ENCODE peak calls at places on chromosomes 6 and 20, in four cellular contexts. M is breast epithelium, Q is heart right ventricle, K is astrocyte of the spinal cord. R is an unnamed sample.

GRCh38 chr6:43930440-43931154 is 160.6 kb downstream of the VEGFA start:
- DNase-seq in Q (no peak), M (no peak), K (no peak), R (no peak)

GRCh38 chr6:43047998-43048397 is 5.7 kb downstream of the CUL7 start:
- DNase-seq in K (no peak), Q (no peak), M (no peak), R (no peak)

GRCh38 chr6:80547827-80548226 is 441.4 kb downstream of the BCKDHB start:
- DNase-seq in M (no peak), K (peak; percentile 93), Q (no peak), R (no peak)

GRCh38 chr20:18754030-18754659 is 59.4 kb upstream of the SCP2D1 start:
- DNase-seq in M (no peak), K (peak; percentile 29), Q (no peak), R (no peak)

GRCh38 chr20:3239026-3239866 is at the start of gene SLC4A11:
- DNase-seq in K (peak; percentile 59), Q (peak; percentile 49), M (no peak), R (no peak)

GRCh38 chr6:155253337-155253736 is 10.5 kb upstream of the CLDN20 start:
- DNase-seq in K (no peak), M (no peak), Q (no peak), R (no peak)

GRCh38 chr20:51380401-51381385 is 161.8 kb downstream of the NFATC2 start:
- DNase-seq in M (no peak), K (no peak), Q (no peak), R (no peak)

GRCh38 chr6:3444276-3445088 is 12.4 kb downstream of the SLC22A23 start:
- DNase-seq in Q (no peak), K (no peak), M (no peak), R (no peak)

GRCh38 chr6:866316-866715 is 173.4 kb upstream of the EXOC2 start:
- DNase-seq in M (no peak), K (no peak), Q (no peak), R (no peak)

GRCh38 chr6:163646133-163646532 is 231.6 kb downstream of the QKI start:
- DNase-seq in K (no peak), M (no peak), Q (no peak), R (no peak)

GRCh38 chr6:2186516-2186915 is 58.9 kb downstream of the GMDS start:
- DNase-seq in K (no peak), Q (no peak), M (no peak), R (no peak)

GRCh38 chr20:64189530-64189966 is 25.3 kb downstream of the MYT1 start:
- DNase-seq in M (no peak), Q (no peak), K (no peak), R (no peak)

GRCh38 chr20:38305541-38305940 is 1.6 kb downstream of the BPI start:
- DNase-seq in K (no peak), Q (no peak), M (no peak), R (no peak)

GRCh38 chr6:1321715-1322114 is 9.8 kb downstream of the FOXQ1 start:
- DNase-seq in K (no peak), Q (no peak), M (no peak), R (no peak)

GRCh38 chr6:21850682-21851081 is 257.1 kb downstream of the SOX4 start:
- DNase-seq in Q (no peak), M (no peak), K (no peak), R (no peak)

GRCh38 chr6:122817766-122818165 is 28.7 kb downstream of the SMPDL3A start:
- DNase-seq in M (no peak), K (no peak), Q (no peak), R (no peak)

GRCh38 chr6:18464176-18464575 is 77.0 kb downstream of the RNF144B start:
- DNase-seq in K (no peak), Q (no peak), M (no peak), R (no peak)

GRCh38 chr6:5084192-5084786 is 852 bp upstream of the PPP1R3G start:
- DNase-seq in M (no peak), K (no peak), Q (no peak), R (no peak)

GRCh38 chr6:79538481-79538971 is 1.3 kb upstream of the LCA5 start:
- DNase-seq in M (no peak), Q (no peak), K (peak; percentile 54), R (no peak)

GRCh38 chr6:157323924-157324276 is 581 bp upstream of the TMEM242 start:
- DNase-seq in M (peak; percentile 61), K (peak; percentile 89), Q (peak; percentile 85), R (no peak)

GRCh38 chr6:52317841-52318581 is 33.5 kb upstream of the MCM3 start:
- DNase-seq in Q (no peak), M (no peak), K (peak; percentile 44), R (no peak)

GRCh38 chr6:151205971-151206600 is 33.7 kb upstream of the AKAP12 start:
- DNase-seq in K (no peak), M (no peak), Q (no peak), R (no peak)

GRCh38 chr20:53942121-53942816 is 128.1 kb downstream of the BCAS1 start:
- DNase-seq in M (no peak), Q (no peak), K (peak; percentile 29), R (no peak)

GRCh38 chr6:7196019-7196402 is 88.2 kb downstream of the RREB1 start:
- DNase-seq in M (no peak), Q (no peak), K (no peak), R (no peak)

GRCh38 chr20:23358563-23358906 is 3.4 kb upstream of the GZF1 start:
- DNase-seq in Q (no peak), M (no peak), K (no peak), R (no peak)

DNA sequence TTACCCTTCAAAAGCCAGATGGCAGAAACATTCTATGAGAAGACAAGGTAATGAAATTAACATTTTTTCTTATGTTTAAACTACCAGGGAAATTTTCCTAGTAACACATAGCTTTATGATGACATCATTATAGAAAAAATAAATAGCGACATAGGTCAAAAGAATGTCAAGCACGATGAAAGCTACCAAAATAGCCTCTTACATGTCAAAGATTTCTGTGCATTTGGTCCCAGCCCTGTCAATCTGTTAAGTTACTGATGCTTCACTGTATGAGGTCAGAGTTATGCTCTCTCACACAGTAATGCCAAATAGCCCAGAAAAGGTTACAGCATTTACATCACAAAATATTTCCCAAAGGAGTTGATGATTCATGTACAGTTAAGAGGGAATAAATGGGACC is 199.8 kb upstream of the DEFB112 start:
- DNase-seq in K (peak; percentile 1), Q (no peak), M (no peak), R (no peak)
- H3K4me3 ChIP-seq in K (no peak overlapping the region), Q (no peak overlapping the region), M (no peak overlapping the region), R (no peak overlapping the region)

GRCh38 chr6:136967874-136968752 is 46.0 kb downstream of the SLC35D3 start:
- DNase-seq in K (peak; percentile 70), Q (peak; percentile 61), M (peak; percentile 66), R (no peak)

GRCh38 chr6:136969433-136969832 is 47.3 kb downstream of the SLC35D3 start:
- DNase-seq in Q (peak; percentile 13), K (no peak), M (no peak), R (no peak)

GRCh38 chr6:136971609-136972008 is 49.5 kb downstream of the SLC35D3 start:
- DNase-seq in M (no peak), Q (no peak), K (no peak), R (no peak)

GRCh38 chr6:136968831-136969230 is 46.7 kb downstream of the SLC35D3 start:
- DNase-seq in Q (peak; percentile 83), K (no peak), M (no peak), R (no peak)

DNA sequence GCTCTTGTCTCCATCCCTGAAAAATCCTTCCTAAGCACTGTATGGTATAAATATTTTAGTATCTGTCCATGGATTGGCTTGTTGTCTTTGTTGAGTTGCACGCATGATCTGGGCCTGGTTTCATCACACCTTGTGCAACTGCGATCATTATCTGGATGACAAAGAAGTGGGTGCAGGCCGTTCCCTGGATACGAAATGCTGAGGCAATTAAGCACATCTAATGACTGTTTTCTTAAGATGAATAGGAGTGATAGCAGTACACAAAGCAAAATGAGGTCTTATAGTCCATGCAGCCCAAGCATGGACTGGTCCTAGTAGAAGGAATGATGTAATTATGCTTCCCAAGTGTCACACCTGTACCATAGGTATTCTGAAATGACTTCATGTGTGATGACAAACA is 47.8 kb downstream of the SLC35D3 start:
- DNase-seq in M (no peak), K (no peak), Q (no peak), R (no peak)
- H3K4me3 ChIP-seq in M (no peak overlapping the region), K (no peak overlapping the region), Q (no peak overlapping the region), R (no peak overlapping the region)

DNA sequence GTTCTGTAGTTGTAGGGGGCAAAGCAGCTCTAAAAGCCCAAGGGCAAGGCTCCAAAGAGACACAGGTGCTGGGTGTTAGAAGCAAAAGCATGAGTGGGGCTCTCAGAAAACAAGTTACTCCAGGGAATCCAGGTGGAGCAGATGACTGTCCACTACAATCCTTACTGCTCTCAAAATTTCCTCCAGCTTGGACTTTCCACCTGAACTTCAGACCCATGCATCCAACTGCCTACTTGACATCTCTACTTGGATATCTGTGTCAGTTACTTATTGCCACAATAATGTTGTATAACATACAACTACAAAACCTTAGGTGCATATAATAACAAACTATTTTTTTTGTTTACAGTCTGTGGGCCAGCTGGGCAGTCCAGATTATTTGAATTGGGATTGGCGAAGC is 22.8 kb upstream of the DTNBP1 start:
- DNase-seq in K (no peak), Q (no peak), M (no peak), R (no peak)
- H3K4me3 ChIP-seq in K (no peak overlapping the region), Q (no peak overlapping the region), M (no peak overlapping the region), R (no peak overlapping the region)

GRCh38 chr20:8853805-8854338 is 215.0 kb upstream of the PLCB4 start:
- DNase-seq in M (no peak), K (peak; percentile 84), Q (peak; percentile 48), R (no peak)
- H3K4me3 ChIP-seq in M (no peak overlapping the region), K (no peak overlapping the region), Q (peak overlapping the region; percentile 30), R (peak overlapping the region; percentile 27)

DNA sequence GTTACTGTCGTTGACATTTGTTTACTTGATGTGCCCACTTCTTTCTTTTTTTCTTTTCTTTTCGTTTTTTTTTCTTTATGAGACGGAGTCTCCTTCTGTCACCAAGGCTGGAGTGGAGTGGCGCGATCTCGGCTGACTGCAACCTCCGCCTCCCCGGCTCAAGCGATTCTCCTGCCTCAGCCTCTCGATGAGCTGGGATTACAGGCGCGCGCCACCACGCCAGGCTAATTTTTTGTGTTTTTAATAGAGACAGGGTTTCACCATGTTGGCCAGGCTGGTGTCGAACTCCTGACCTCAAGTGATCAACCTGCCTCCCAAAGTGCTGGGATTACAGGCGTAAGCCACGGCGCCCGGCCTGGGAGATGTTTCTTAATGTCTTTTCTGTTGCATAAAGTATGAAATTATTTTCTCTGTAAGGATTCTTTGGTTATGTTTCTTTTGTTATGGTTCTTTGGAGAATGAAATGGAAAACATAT is 33.3 kb upstream of the PRSS16 start:
- DNase-seq in K (no peak), Q (no peak), M (no peak), R (no peak)
- H3K4me3 ChIP-seq in K (peak overlapping the region; percentile 43), Q (no peak overlapping the region), M (no peak overlapping the region), R (no peak overlapping the region)